ENCODE peak calls at places on chromosomes 16 and 17, in four cellular contexts. P is C1 segment of cervical spinal cord, E is activated T-cell treated with anti-CD3 and anti-CD28 coated beads for 1 hour, V is HS-27A. S is an unnamed sample.
A peak's percentile ranks its signal among the peaks of the same experiment; 100 is the strongest.

GRCh38 chr17:66507982-66508760 is 205.8 kb downstream of the PRKCA start:
- DNase-seq in P (no peak), V (no peak), E (no peak), S (no peak)

GRCh38 chr17:40810505-40810904 is 10.7 kb upstream of the KRT28 start:
- DNase-seq in P (no peak), V (peak; percentile 41), E (no peak), S (no peak)

GRCh38 chr16:11796227-11797165 is 562 bp downstream of the ZC3H7A start:
- DNase-seq in E (no peak), P (no peak), V (no peak), S (peak; percentile 93)

GRCh38 chr17:75406222-75406615 is 741 bp upstream of the GRB2 start:
- DNase-seq in P (peak; percentile 45), V (no peak), E (no peak), S (no peak)

GRCh38 chr17:1179635-1180433 is at the start of gene ABR:
- DNase-seq in E (peak; percentile 56), V (no peak), P (no peak), S (peak; percentile 85)

GRCh38 chr16:20441221-20441620 is 10.1 kb upstream of the ACSM2A start:
- DNase-seq in V (no peak), P (no peak), E (no peak), S (no peak)

GRCh38 chr17:81184596-81184995 is 18.6 kb upstream of the AATK start:
- DNase-seq in V (no peak), P (no peak), E (no peak), S (no peak)

GRCh38 chr16:10601444-10602401 is 21.3 kb upstream of the EMP2 start:
- DNase-seq in V (no peak), P (no peak), E (no peak), S (no peak)

GRCh38 chr17:31926100-31926729 is 10.6 kb upstream of the SUZ12 start:
- DNase-seq in E (no peak), P (no peak), V (no peak), S (no peak)